ENCODE peak calls at places on chromosomes 16 and 17, in six cellular contexts. N is activated naive CD4-positive, alpha-beta T cell treated with anti-CD3 and anti-CD28 coated beads, Interleukin-2, amount 50 U/mL, for 16 hours; E is frontal cortex; Z is fibroblast of lung; D is AG08395; T is stimulated activated CD8-positive, alpha-beta memory T cell treated with anti-CD3 and anti-CD28 coated beads, Interleukin-15, amount 100 ng/mL, for 24 hours. A is an unnamed sample.
A peak's percentile ranks its signal among the peaks of the same experiment; 100 is the strongest.

GRCh38 chr17:66663041-66663494 is 171.8 kb upstream of the CACNG5 start:
- DNase-seq in N (no peak), Z (no peak), E (no peak), D (no peak), T (no peak), A (no peak)

GRCh38 chr17:78798695-78799559 is 16.9 kb upstream of the CYTH1 start:
- DNase-seq in N (no peak), Z (peak; percentile 32), D (peak; percentile 37), T (no peak), E (peak; percentile 64), A (peak; percentile 49)

GRCh38 chr16:31436221-31437045 is 6.2 kb downstream of the ZNF843 start:
- DNase-seq in D (no peak), Z (no peak), E (no peak), N (no peak), T (no peak), A (no peak)

GRCh38 chr17:72510454-72511016 is 389.7 kb downstream of the SOX9 start:
- DNase-seq in N (no peak), Z (peak; percentile 46), T (no peak), E (no peak), D (peak; percentile 37), A (no peak)

GRCh38 chr17:39769974-39770587 is 32.3 kb downstream of the GRB7 start:
- DNase-seq in T (no peak), Z (no peak), D (no peak), N (peak; percentile 65), E (no peak), A (peak; percentile 82)

GRCh38 chr17:38885044-38885727 is 15.3 kb downstream of the LASP1 start:
- DNase-seq in D (no peak), N (no peak), T (no peak), Z (no peak), E (no peak), A (no peak)

GRCh38 chr17:19304209-19304608 is 58.3 kb downstream of the B9D1 start:
- DNase-seq in Z (peak; percentile 53), D (peak; percentile 37), N (no peak), E (no peak), T (no peak), A (no peak)

GRCh38 chr17:17750881-17751280 is 69.6 kb downstream of the RAI1 start:
- DNase-seq in D (no peak), T (no peak), N (no peak), E (no peak), Z (no peak), A (peak; percentile 60)

GRCh38 chr16:83233153-83233552 is 574.6 kb upstream of the HSBP1 start:
- DNase-seq in Z (peak; percentile 38), T (no peak), E (no peak), D (no peak), N (no peak), A (no peak)

GRCh38 chr17:17737938-17738894 is 57.0 kb downstream of the RAI1 start:
- DNase-seq in D (no peak), E (no peak), T (no peak), Z (peak; percentile 47), N (no peak), A (no peak)

GRCh38 chr17:10316986-10317834 is 55.6 kb downstream of the MYH13 start:
- DNase-seq in E (no peak), T (no peak), Z (peak; percentile 54), D (peak; percentile 72), N (peak; percentile 19), A (peak; percentile 49)

GRCh38 chr16:89707695-89708094 is 6.2 kb upstream of the SPATA2L start:
- DNase-seq in T (no peak), Z (no peak), D (no peak), E (no peak), N (no peak), A (no peak)

GRCh38 chr17:50201226-50201854 is at the start of gene COL1A1:
- DNase-seq in E (no peak), T (no peak), N (no peak), D (peak; percentile 95), Z (peak; percentile 90), A (no peak)

GRCh38 chr17:21288581-21289017 is 4.1 kb downstream of the MAP2K3 start:
- DNase-seq in Z (no peak), T (no peak), N (no peak), D (no peak), E (no peak), A (peak; percentile 68)

GRCh38 chr16:56295739-56296527 is 104.6 kb downstream of the GNAO1 start:
- DNase-seq in E (no peak), D (no peak), T (no peak), Z (no peak), N (no peak), A (no peak)

GRCh38 chr16:86836503-86837125 is 258.3 kb downstream of the FOXL1 start:
- DNase-seq in E (no peak), T (no peak), Z (peak; percentile 92), D (peak; percentile 79), N (no peak), A (no peak)

GRCh38 chr17:58176200-58176599 is 9.4 kb downstream of the OR4D2 start:
- DNase-seq in T (no peak), Z (peak; percentile 12), D (no peak), N (no peak), E (no peak), A (no peak)

GRCh38 chr16:56262148-56262878 is 71.0 kb downstream of the GNAO1 start:
- DNase-seq in D (no peak), N (no peak), T (no peak), E (no peak), Z (no peak), A (peak; percentile 61)

GRCh38 chr16:50373345-50373701 is 4.5 kb upstream of the BRD7 start:
- DNase-seq in Z (no peak), N (no peak), D (no peak), T (no peak), E (no peak), A (no peak)

GRCh38 chr17:19728114-19728495 is 11.7 kb upstream of the SLC47A2 start:
- DNase-seq in Z (peak; percentile 72), N (no peak), D (peak; percentile 92), E (peak; percentile 65), T (no peak), A (no peak)

GRCh38 chr17:67546578-67547527 is 169.8 kb downstream of the PITPNC1 start:
- DNase-seq in T (no peak), D (no peak), N (no peak), Z (peak; percentile 69), E (no peak), A (no peak)

GRCh38 chr16:23496826-23497542 is 13.3 kb downstream of the GGA2 start:
- DNase-seq in T (no peak), D (peak; percentile 89), E (no peak), N (no peak), Z (peak; percentile 20), A (no peak)

GRCh38 chr16:16021988-16022682 is 72.7 kb downstream of the ABCC1 start:
- DNase-seq in E (no peak), N (no peak), D (peak; percentile 98), Z (peak; percentile 98), T (no peak), A (no peak)

GRCh38 chr17:77332981-77333685 is 192.4 kb downstream of the SEC14L1 start:
- DNase-seq in D (peak; percentile 79), E (no peak), N (no peak), T (no peak), Z (peak; percentile 86), A (peak; percentile 67)

GRCh38 chr17:79980246-79981043 is 55.2 kb downstream of the TBC1D16 start:
- DNase-seq in T (no peak), E (no peak), Z (no peak), N (no peak), D (no peak), A (no peak)